ENCODE peak calls at places on chromosomes 4 and X, in ten cellular contexts. One of them, this sample, is unnamed.

GRCh38 chrX:80511969-80512760 is 91.9 kb downstream of the TENT5D start:
- DNase-seq in fibroblast of lung: no peak
- DNase-seq in T-cell: no peak
- DNase-seq in GM23338: peak; percentile 21
- DNase-seq in brain microvascular endothelial cell: no peak
- DNase-seq in activated CD4-positive, alpha-beta memory T cell treated with anti-CD3 and anti-CD28 coated beads, Interleukin-2, amount 10 ng/mL, durations not matched to agents 7 days and 5 days: no peak
- DNase-seq in stimulated activated CD4-positive, alpha-beta T cell treated with anti-CD3 and anti-CD28 coated beads, Interleukin-15, amount 100 ng/mL, for 1 hour: no peak
- DNase-seq in cardiac muscle cell: peak; percentile 30
- DNase-seq in fibroblast of pulmonary artery: peak; percentile 43
- DNase-seq in omental fat pad: no peak
- DNase-seq in this sample: no peak

GRCh38 chr4:8368061-8368481 is 72.5 kb downstream of the ACOX3 start:
- DNase-seq in activated CD4-positive, alpha-beta memory T cell treated with anti-CD3 and anti-CD28 coated beads, Interleukin-2, amount 10 ng/mL, durations not matched to agents 7 days and 5 days: no peak
- DNase-seq in cardiac muscle cell: no peak
- DNase-seq in fibroblast of lung: no peak
- DNase-seq in brain microvascular endothelial cell: no peak
- DNase-seq in omental fat pad: no peak
- DNase-seq in T-cell: no peak
- DNase-seq in stimulated activated CD4-positive, alpha-beta T cell treated with anti-CD3 and anti-CD28 coated beads, Interleukin-15, amount 100 ng/mL, for 1 hour: no peak
- DNase-seq in GM23338: no peak
- DNase-seq in fibroblast of pulmonary artery: no peak
- DNase-seq in this sample: no peak

GRCh38 chr4:89871211-89871610 is 23.4 kb upstream of the MMRN1 start:
- DNase-seq in T-cell: no peak
- DNase-seq in stimulated activated CD4-positive, alpha-beta T cell treated with anti-CD3 and anti-CD28 coated beads, Interleukin-15, amount 100 ng/mL, for 1 hour: no peak
- DNase-seq in fibroblast of pulmonary artery: no peak
- DNase-seq in cardiac muscle cell: peak; percentile 25
- DNase-seq in fibroblast of lung: no peak
- DNase-seq in activated CD4-positive, alpha-beta memory T cell treated with anti-CD3 and anti-CD28 coated beads, Interleukin-2, amount 10 ng/mL, durations not matched to agents 7 days and 5 days: no peak
- DNase-seq in omental fat pad: no peak
- DNase-seq in GM23338: peak; percentile 42
- DNase-seq in brain microvascular endothelial cell: no peak
- DNase-seq in this sample: no peak

GRCh38 chrX:11970935-11971334 is 167.3 kb upstream of the FRMPD4 start:
- DNase-seq in GM23338: no peak
- DNase-seq in omental fat pad: no peak
- DNase-seq in T-cell: no peak
- DNase-seq in brain microvascular endothelial cell: no peak
- DNase-seq in stimulated activated CD4-positive, alpha-beta T cell treated with anti-CD3 and anti-CD28 coated beads, Interleukin-15, amount 100 ng/mL, for 1 hour: no peak
- DNase-seq in fibroblast of lung: peak; percentile 2
- DNase-seq in cardiac muscle cell: no peak
- DNase-seq in fibroblast of pulmonary artery: peak; percentile 42
- DNase-seq in activated CD4-positive, alpha-beta memory T cell treated with anti-CD3 and anti-CD28 coated beads, Interleukin-2, amount 10 ng/mL, durations not matched to agents 7 days and 5 days: no peak
- DNase-seq in this sample: no peak

GRCh38 chrX:53319614-53320542 is 38.5 kb upstream of the IQSEC2 start:
- DNase-seq in T-cell: no peak
- DNase-seq in fibroblast of pulmonary artery: no peak
- DNase-seq in cardiac muscle cell: no peak
- DNase-seq in GM23338: no peak
- DNase-seq in fibroblast of lung: no peak
- DNase-seq in omental fat pad: peak; percentile 27
- DNase-seq in stimulated activated CD4-positive, alpha-beta T cell treated with anti-CD3 and anti-CD28 coated beads, Interleukin-15, amount 100 ng/mL, for 1 hour: no peak
- DNase-seq in activated CD4-positive, alpha-beta memory T cell treated with anti-CD3 and anti-CD28 coated beads, Interleukin-2, amount 10 ng/mL, durations not matched to agents 7 days and 5 days: no peak
- DNase-seq in brain microvascular endothelial cell: no peak
- DNase-seq in this sample: no peak

GRCh38 chr4:184448828-184449227 is 25.5 kb downstream of the IRF2 start:
- DNase-seq in cardiac muscle cell: no peak
- DNase-seq in fibroblast of pulmonary artery: peak; percentile 86
- DNase-seq in brain microvascular endothelial cell: peak; percentile 70
- DNase-seq in stimulated activated CD4-positive, alpha-beta T cell treated with anti-CD3 and anti-CD28 coated beads, Interleukin-15, amount 100 ng/mL, for 1 hour: no peak
- DNase-seq in activated CD4-positive, alpha-beta memory T cell treated with anti-CD3 and anti-CD28 coated beads, Interleukin-2, amount 10 ng/mL, durations not matched to agents 7 days and 5 days: peak; percentile 20
- DNase-seq in fibroblast of lung: peak; percentile 83
- DNase-seq in GM23338: no peak
- DNase-seq in omental fat pad: no peak
- DNase-seq in T-cell: no peak
- DNase-seq in this sample: peak; percentile 54

GRCh38 chrX:95427389-95427788 is 1257.3 kb upstream of the DIAPH2 start:
- DNase-seq in activated CD4-positive, alpha-beta memory T cell treated with anti-CD3 and anti-CD28 coated beads, Interleukin-2, amount 10 ng/mL, durations not matched to agents 7 days and 5 days: no peak
- DNase-seq in omental fat pad: no peak
- DNase-seq in fibroblast of pulmonary artery: no peak
- DNase-seq in fibroblast of lung: no peak
- DNase-seq in cardiac muscle cell: no peak
- DNase-seq in GM23338: no peak
- DNase-seq in stimulated activated CD4-positive, alpha-beta T cell treated with anti-CD3 and anti-CD28 coated beads, Interleukin-15, amount 100 ng/mL, for 1 hour: no peak
- DNase-seq in T-cell: no peak
- DNase-seq in brain microvascular endothelial cell: no peak
- DNase-seq in this sample: no peak

GRCh38 chr4:2939383-2940243 is 23.6 kb downstream of the NOP14 start:
- DNase-seq in activated CD4-positive, alpha-beta memory T cell treated with anti-CD3 and anti-CD28 coated beads, Interleukin-2, amount 10 ng/mL, durations not matched to agents 7 days and 5 days: no peak
- DNase-seq in cardiac muscle cell: no peak
- DNase-seq in omental fat pad: no peak
- DNase-seq in stimulated activated CD4-positive, alpha-beta T cell treated with anti-CD3 and anti-CD28 coated beads, Interleukin-15, amount 100 ng/mL, for 1 hour: no peak
- DNase-seq in GM23338: no peak
- DNase-seq in brain microvascular endothelial cell: no peak
- DNase-seq in T-cell: no peak
- DNase-seq in fibroblast of lung: no peak
- DNase-seq in fibroblast of pulmonary artery: no peak
- DNase-seq in this sample: no peak

GRCh38 chr4:133320576-133321170 is 171.6 kb downstream of the PCDH10 start:
- DNase-seq in stimulated activated CD4-positive, alpha-beta T cell treated with anti-CD3 and anti-CD28 coated beads, Interleukin-15, amount 100 ng/mL, for 1 hour: no peak
- DNase-seq in cardiac muscle cell: peak; percentile 57
- DNase-seq in fibroblast of lung: peak; percentile 42
- DNase-seq in brain microvascular endothelial cell: peak; percentile 43
- DNase-seq in fibroblast of pulmonary artery: peak; percentile 52
- DNase-seq in T-cell: no peak
- DNase-seq in GM23338: peak; percentile 60
- DNase-seq in activated CD4-positive, alpha-beta memory T cell treated with anti-CD3 and anti-CD28 coated beads, Interleukin-2, amount 10 ng/mL, durations not matched to agents 7 days and 5 days: no peak
- DNase-seq in omental fat pad: no peak
- DNase-seq in this sample: peak; percentile 1

GRCh38 chr4:1218892-1219552 is 29.9 kb downstream of the CTBP1 start:
- DNase-seq in omental fat pad: no peak
- DNase-seq in activated CD4-positive, alpha-beta memory T cell treated with anti-CD3 and anti-CD28 coated beads, Interleukin-2, amount 10 ng/mL, durations not matched to agents 7 days and 5 days: no peak
- DNase-seq in GM23338: no peak
- DNase-seq in T-cell: no peak
- DNase-seq in stimulated activated CD4-positive, alpha-beta T cell treated with anti-CD3 and anti-CD28 coated beads, Interleukin-15, amount 100 ng/mL, for 1 hour: no peak
- DNase-seq in fibroblast of pulmonary artery: no peak
- DNase-seq in fibroblast of lung: no peak
- DNase-seq in cardiac muscle cell: no peak
- DNase-seq in brain microvascular endothelial cell: no peak
- DNase-seq in this sample: peak; percentile 73

GRCh38 chr4:45629717-45630116 is 494.1 kb downstream of the GABRG1 start:
- DNase-seq in GM23338: no peak
- DNase-seq in cardiac muscle cell: no peak
- DNase-seq in omental fat pad: no peak
- DNase-seq in brain microvascular endothelial cell: no peak
- DNase-seq in T-cell: no peak
- DNase-seq in fibroblast of lung: peak; percentile 9
- DNase-seq in fibroblast of pulmonary artery: no peak
- DNase-seq in activated CD4-positive, alpha-beta memory T cell treated with anti-CD3 and anti-CD28 coated beads, Interleukin-2, amount 10 ng/mL, durations not matched to agents 7 days and 5 days: no peak
- DNase-seq in stimulated activated CD4-positive, alpha-beta T cell treated with anti-CD3 and anti-CD28 coated beads, Interleukin-15, amount 100 ng/mL, for 1 hour: no peak
- DNase-seq in this sample: no peak

GRCh38 chr4:151409470-151410313 is 716 bp downstream of the FHIP1A start:
- DNase-seq in GM23338: peak; percentile 74
- DNase-seq in omental fat pad: no peak
- DNase-seq in cardiac muscle cell: peak; percentile 38
- DNase-seq in stimulated activated CD4-positive, alpha-beta T cell treated with anti-CD3 and anti-CD28 coated beads, Interleukin-15, amount 100 ng/mL, for 1 hour: no peak
- DNase-seq in brain microvascular endothelial cell: no peak
- DNase-seq in fibroblast of pulmonary artery: peak; percentile 26
- DNase-seq in T-cell: no peak
- DNase-seq in activated CD4-positive, alpha-beta memory T cell treated with anti-CD3 and anti-CD28 coated beads, Interleukin-2, amount 10 ng/mL, durations not matched to agents 7 days and 5 days: no peak
- DNase-seq in fibroblast of lung: no peak
- DNase-seq in this sample: no peak

This sample was measured in GM19239.